ENCODE peak calls at places on chromosomes 2 and 18, in six cellular contexts. X is HCT116; C is upper lobe of right lung; A is CD8-positive, alpha-beta T cell; V is stomach; M is body of pancreas. R is an unnamed sample. For H3K27me3, the result is how much of the 10 kb centered on the place peaks cover.

GRCh38 chr2:227201806-227202205 is 37.4 kb downstream of the COL4A3 start:
- DNase-seq in A (no peak), C (no peak), X (no peak), V (no peak), M (no peak), R (no peak)

GRCh38 chr2:30736461-30737325 is 70.6 kb downstream of the CAPN13 start:
- DNase-seq in V (no peak), A (no peak), X (no peak), M (peak), C (peak), R (no peak)

GRCh38 chr2:108555572-108555971 is 21.3 kb downstream of the LIMS1 start:
- DNase-seq in X (no peak), V (no peak), A (no peak), C (no peak), M (no peak), R (no peak)

GRCh38 chr2:239180526-239181073 is 220.2 kb downstream of the HDAC4 start:
- DNase-seq in C (peak), A (no peak), X (no peak), V (no peak), M (no peak), R (no peak)

GRCh38 chr18:28109781-28110460 is 67.0 kb downstream of the CDH2 start:
- DNase-seq in V (no peak), C (no peak), M (no peak), X (no peak), A (no peak), R (no peak)

GRCh38 chr2:102735431-102736130 is 26.2 kb upstream of the TMEM182 start:
- DNase-seq in M (peak), A (no peak), X (no peak), V (peak), C (no peak), R (no peak)

GRCh38 chr2:190343500-190344274 is at the start of gene INPP1:
- DNase-seq in C (peak), A (peak), M (peak), V (peak), X (no peak), R (peak)

GRCh38 chr2:148826791-148827190 is 48.2 kb upstream of the KIF5C start:
- DNase-seq in V (no peak), M (no peak), A (no peak), X (no peak), C (no peak), R (no peak)

GRCh38 chr2:3535794-3536681 is 16.7 kb upstream of the ADI1 start:
- DNase-seq in A (no peak), M (peak), X (peak), C (no peak), V (peak), R (no peak)

GRCh38 chr2:18445412-18446320 is 114.8 kb downstream of the RDH14 start:
- DNase-seq in X (no peak), V (no peak), C (no peak), A (no peak), M (peak), R (no peak)

GRCh38 chr18:1147616-1148184 is 243.0 kb downstream of the ADCYAP1 start:
- DNase-seq in A (no peak), V (no peak), C (no peak), M (no peak), X (no peak), R (no peak)

GRCh38 chr18:29164993-29165599 is 988.2 kb upstream of the CDH2 start:
- DNase-seq in A (no peak), V (no peak), X (peak), C (no peak), M (no peak), R (no peak)

GRCh38 chr2:37037771-37038170 is 46.4 kb downstream of the HEATR5B start:
- DNase-seq in A (no peak), C (no peak), M (no peak), V (no peak), X (no peak), R (no peak)

GRCh38 chr2:66508358-66509071 is 73.6 kb downstream of the MEIS1 start:
- DNase-seq in M (peak), C (no peak), V (no peak), A (no peak), X (no peak), R (no peak)

GRCh38 chr2:230642966-230643365 is 69.7 kb upstream of the CAB39 start:
- DNase-seq in C (no peak), M (no peak), V (no peak), A (no peak), X (no peak), R (no peak)

GRCh38 chr2:26103752-26104151 is 69.1 kb upstream of the GAREM2 start:
- DNase-seq in V (no peak), M (no peak), A (no peak), X (no peak), C (no peak), R (no peak)

GRCh38 chr2:85954918-85955420 is 66.2 kb upstream of the ST3GAL5 start:
- DNase-seq in A (no peak), V (peak), C (peak), X (no peak), M (peak), R (no peak)

GRCh38 chr2:55051026-55051866 is 995 bp upstream of the RTN4 start:
- DNase-seq in V (peak), M (peak), A (peak), C (no peak), X (peak), R (peak)

GRCh38 chr2:54672587-54673456 is 50.6 kb upstream of the EML6 start:
- DNase-seq in X (no peak), A (no peak), M (peak), C (no peak), V (no peak), R (no peak)

GRCh38 chr2:190469770-190470169 is 61.6 kb downstream of the MFSD6 start:
- DNase-seq in X (peak), C (no peak), M (peak), V (no peak), A (no peak), R (no peak)

GRCh38 chr2:221570321-221571107 is 1.6 kb downstream of the EPHA4 start:
- DNase-seq in C (no peak), V (no peak), X (no peak), A (no peak), M (peak), R (peak)

GRCh38 chr2:221569342-221570278 is 2.5 kb downstream of the EPHA4 start:
- DNase-seq in V (no peak), A (no peak), X (no peak), C (no peak), M (no peak), R (no peak)

GRCh38 chr2:221567231-221567760 is 4.8 kb downstream of the EPHA4 start:
- DNase-seq in M (no peak), V (no peak), A (no peak), C (no peak), X (no peak), R (no peak)

GRCh38 chr2:221567809-221568208 is 4.3 kb downstream of the EPHA4 start:
- DNase-seq in C (no peak), A (no peak), V (no peak), X (no peak), M (no peak), R (no peak)

GRCh38 chr2:221568299-221568698 is 3.8 kb downstream of the EPHA4 start:
- DNase-seq in V (no peak), X (no peak), C (no peak), A (no peak), M (no peak), R (no peak)
- H3K4me3 ChIP-seq in V (no peak), X (no peak), C (no peak), A (no peak), M (no peak), R (peak)

GRCh38 chr18:50558948-50559749 is 738 bp upstream of the MAPK4 start:
- DNase-seq in V (no peak), A (no peak), C (peak), X (no peak), M (no peak), R (no peak)
- H3K27me3 ChIP-seq in V (under half), A (under half), C (under half), X (under half), M (under half), R (under half)

GRCh38 chr2:241974096-241974495 is 104.6 kb downstream of the RTP5 start:
- DNase-seq in A (no peak), M (no peak), X (no peak), V (no peak), C (no peak), R (no peak)
- TF ChIP-seq CTCF in A (no peak), M (no peak), X (no peak), V (no peak), C (no peak), R (no peak)

DNA sequence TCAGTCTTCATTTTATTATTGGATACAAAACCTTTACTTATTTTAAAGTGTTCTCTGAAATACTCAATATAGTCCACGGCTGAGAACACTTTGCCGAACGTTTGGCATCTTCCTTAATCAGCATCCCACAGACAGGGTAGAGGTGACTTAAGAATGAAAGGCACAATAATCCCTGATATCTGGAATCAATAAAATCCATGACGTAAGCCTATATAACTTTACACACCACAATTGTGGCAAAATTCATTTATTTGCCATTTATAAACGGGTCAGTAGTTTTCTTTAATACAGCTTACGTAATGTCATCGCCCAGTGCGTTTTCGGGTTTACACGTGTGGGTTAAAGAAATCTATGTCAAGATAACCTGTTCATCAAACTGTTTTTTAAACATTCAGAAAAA is 1.3 kb downstream of the MGAT4A start:
- DNase-seq in A (no peak), C (no peak), V (no peak), M (no peak), X (no peak), R (no peak)
- H3K4me3 ChIP-seq in A (peak), C (peak), V (peak), M (peak), X (peak), R (peak)

DNA sequence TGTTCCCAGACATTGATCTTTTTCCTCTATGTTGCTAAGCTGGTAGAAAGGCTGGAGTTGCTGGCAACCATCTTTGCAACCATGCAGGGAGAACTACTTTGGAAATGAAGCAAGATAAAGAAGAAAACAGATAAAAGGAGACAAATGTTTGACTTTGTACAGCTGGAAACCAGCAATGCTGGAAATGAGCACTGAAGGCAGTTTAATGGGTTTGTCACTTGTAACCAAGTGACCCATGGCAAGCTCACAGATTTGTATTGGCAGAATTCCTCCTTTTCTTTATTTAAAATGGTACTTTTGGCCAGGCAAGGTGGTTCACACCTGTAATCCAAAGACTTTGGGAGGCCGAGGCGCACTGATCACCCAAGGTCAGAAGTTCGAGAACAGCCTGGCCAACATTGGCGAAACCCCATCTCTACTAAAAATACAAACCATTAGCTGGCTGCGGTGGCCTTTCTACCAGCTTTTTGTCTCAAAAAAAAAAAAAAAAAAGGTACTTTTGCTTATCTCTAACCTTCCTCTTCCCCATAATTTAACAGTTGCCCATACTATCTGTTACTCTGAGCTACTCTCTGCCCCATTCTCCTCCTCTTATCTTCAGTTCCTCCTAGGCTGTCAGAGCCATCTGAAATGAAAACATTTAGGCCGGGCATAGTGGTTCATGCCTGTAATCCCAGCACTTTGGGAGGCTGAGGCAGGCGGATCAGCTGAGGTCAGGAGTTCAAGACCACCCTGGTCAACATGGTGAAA is 2.0 kb upstream of the BOLA3 start:
- DNase-seq in C (no peak), V (no peak), A (no peak), M (no peak), X (no peak), R (no peak)
- H3K27me3 ChIP-seq in C (under half), V (under half), A (under half), M (under half), X (under half), R (under half)

GRCh38 chr2:131120815-131121317 is 15.7 kb downstream of the PLEKHB2 start:
- DNase-seq in C (no peak), M (no peak), X (no peak), A (no peak), V (no peak), R (no peak)
- TF ChIP-seq CTCF in C (no peak), M (no peak), X (no peak), A (no peak), V (no peak), R (no peak)

GRCh38 chr2:218962859-218963492 is 3.5 kb downstream of the CDK5R2 start:
- DNase-seq in A (peak), M (peak), C (peak), V (peak), X (peak), R (peak)
- H3K4me3 ChIP-seq in A (no peak), M (no peak), C (no peak), V (no peak), X (peak), R (peak)